ENCODE peak calls at places on chromosomes 12 and 14, in ten cellular contexts. G is CD4-positive, CD25-positive, alpha-beta regulatory T cell; E is PC-3; Q is naive thymus-derived CD4-positive, alpha-beta T cell; H is cardiac muscle cell; S is A549; T is mesendoderm; J is neural progenitor cell; Y is sigmoid colon; L is lower lobe of right lung. K is an unnamed sample. For H3K4me1, the result is how much of the 10 kb centered on the place peaks cover.

GRCh38 chr14:23494223-23494622 is 24.7 kb downstream of the NGDN start:
- DNase-seq in G (no peak), E (no peak), Q (no peak), H (peak), S (no peak), T (peak), J (peak), Y (no peak), L (no peak), K (no peak)

GRCh38 chr12:51368640-51369517 is 22.3 kb downstream of the GALNT6 start:
- DNase-seq in G (peak), E (no peak), Q (peak), H (no peak), S (no peak), T (no peak), J (peak), Y (no peak), L (peak), K (peak)

GRCh38 chr12:122918827-122919226 is 22.9 kb upstream of the VPS37B start:
- DNase-seq in G (no peak), E (peak), Q (no peak), H (no peak), S (no peak), T (no peak), J (no peak), Y (no peak), L (no peak), K (no peak)

GRCh38 chr14:75539562-75540478 is 17.6 kb downstream of the BATF start:
- DNase-seq in G (no peak), E (no peak), Q (no peak), H (no peak), S (no peak), T (no peak), J (no peak), Y (no peak), L (no peak), K (peak)

GRCh38 chr12:80590085-80590484 is 117.3 kb upstream of the MYF6 start:
- DNase-seq in G (no peak), E (no peak), Q (no peak), H (no peak), S (no peak), T (no peak), J (no peak), Y (no peak), L (no peak), K (no peak)

GRCh38 chr12:4664111-4664510 is 15.2 kb downstream of the NDUFA9 start:
- DNase-seq in G (no peak), E (peak), Q (no peak), H (no peak), S (no peak), T (peak), J (no peak), Y (no peak), L (no peak), K (no peak)

GRCh38 chr14:94394594-94395305 is 6.3 kb upstream of the SERPINA1 start:
- DNase-seq in G (no peak), E (no peak), Q (no peak), H (no peak), S (no peak), T (no peak), J (no peak), Y (peak), L (peak), K (no peak)

GRCh38 chr14:84877061-84877460 is 652.9 kb upstream of the FLRT2 start:
- DNase-seq in G (no peak), E (no peak), Q (no peak), H (no peak), S (no peak), T (no peak), J (no peak), Y (no peak), L (no peak), K (no peak)

GRCh38 chr14:106686533-106686932 is 1160.2 kb downstream of the TMEM121 start:
- DNase-seq in G (no peak), E (no peak), Q (no peak), H (no peak), S (no peak), T (no peak), J (no peak), Y (no peak), L (no peak), K (no peak)

GRCh38 chr12:6689000-6689882 is at the start of gene ZNF384:
- DNase-seq in G (peak), E (peak), Q (peak), H (peak), S (peak), T (peak), J (peak), Y (peak), L (peak), K (peak)

GRCh38 chr12:98883231-98883630 is 238.1 kb downstream of the APAF1 start:
- DNase-seq in G (no peak), E (no peak), Q (no peak), H (no peak), S (no peak), T (no peak), J (no peak), Y (no peak), L (no peak), K (no peak)

GRCh38 chr12:91219511-91219910 is 36.9 kb upstream of the DCN start:
- DNase-seq in G (no peak), E (peak), Q (no peak), H (no peak), S (no peak), T (no peak), J (no peak), Y (no peak), L (no peak), K (no peak)

DNA sequence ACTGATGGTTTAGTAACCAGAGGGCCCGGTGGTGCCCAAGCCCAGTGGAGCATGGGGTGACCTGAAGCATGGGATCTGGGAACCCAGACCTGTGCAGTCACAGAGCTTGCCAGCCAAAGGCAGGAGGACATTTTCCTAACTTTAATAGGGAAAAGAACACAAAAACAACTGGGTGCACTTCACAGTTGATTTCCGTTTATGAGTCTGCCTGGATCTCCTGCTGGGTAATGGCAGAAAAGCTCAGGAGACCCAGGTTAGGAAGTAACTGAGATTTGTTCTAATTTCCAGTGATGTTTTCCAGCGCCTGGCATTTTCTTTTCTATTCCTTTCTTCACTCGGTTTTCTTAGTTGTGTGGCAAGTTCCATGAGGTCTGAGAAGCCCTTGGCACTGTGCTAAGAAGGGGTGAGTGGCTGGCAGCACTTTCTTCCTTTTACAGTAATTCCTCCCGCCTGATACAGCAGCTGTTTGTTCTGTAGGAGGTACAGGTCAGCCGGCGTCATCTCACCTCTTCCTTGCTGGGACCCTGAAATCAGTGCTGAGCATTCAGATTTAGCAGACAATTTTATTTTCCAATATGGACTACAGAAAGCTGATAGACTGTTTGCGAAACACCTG is 5.1 kb downstream of the CACNA1C start:
- DNase-seq in G (no peak), E (no peak), Q (no peak), H (no peak), S (no peak), T (no peak), J (no peak), Y (peak), L (no peak), K (no peak)
- H3K4me1 ChIP-seq in G (under half), E (under half), Q (under half), H (under half), S (under half), T (under half), J (under half), Y (half or more), L (under half), K (under half)

GRCh38 chr14:101780887-101781239 is 19.4 kb downstream of the PPP2R5C start:
- DNase-seq in G (no peak), E (no peak), Q (no peak), H (peak), S (no peak), T (peak), J (peak), Y (no peak), L (no peak), K (no peak)
- H3K27ac ChIP-seq in G (no peak), E (no peak), Q (no peak), H (no peak), S (no peak), T (no peak), J (no peak), Y (no peak), L (peak), K (peak)

GRCh38 chr12:643478-644292 is 19.6 kb downstream of the NINJ2 start:
- DNase-seq in G (peak), E (no peak), Q (peak), H (no peak), S (no peak), T (peak), J (no peak), Y (peak), L (peak), K (peak)

GRCh38 chr12:646303-647038 is 16.8 kb downstream of the NINJ2 start:
- DNase-seq in G (no peak), E (no peak), Q (no peak), H (no peak), S (no peak), T (no peak), J (no peak), Y (peak), L (no peak), K (no peak)

GRCh38 chr12:645563-646071 is 17.6 kb downstream of the NINJ2 start:
- DNase-seq in G (no peak), E (peak), Q (no peak), H (peak), S (no peak), T (peak), J (no peak), Y (peak), L (no peak), K (no peak)

GRCh38 chr12:644293-644639 is 19.0 kb downstream of the NINJ2 start:
- DNase-seq in G (no peak), E (no peak), Q (no peak), H (no peak), S (no peak), T (no peak), J (no peak), Y (peak), L (no peak), K (no peak)

GRCh38 chr12:644818-645552 is 18.3 kb downstream of the NINJ2 start:
- DNase-seq in G (no peak), E (no peak), Q (no peak), H (no peak), S (no peak), T (no peak), J (no peak), Y (no peak), L (no peak), K (no peak)
- H3K4me1 ChIP-seq in G (under half), E (under half), Q (under half), H (under half), S (under half), T (under half), J (under half), Y (under half), L (half or more), K (under half)

GRCh38 chr12:20434993-20435392 is 66.7 kb downstream of the PDE3A start:
- DNase-seq in G (no peak), E (no peak), Q (no peak), H (no peak), S (no peak), T (peak), J (no peak), Y (no peak), L (no peak), K (no peak)
- H3K27ac ChIP-seq in G (no peak), E (no peak), Q (no peak), H (no peak), S (no peak), T (no peak), J (no peak), Y (no peak), L (no peak), K (no peak)

DNA sequence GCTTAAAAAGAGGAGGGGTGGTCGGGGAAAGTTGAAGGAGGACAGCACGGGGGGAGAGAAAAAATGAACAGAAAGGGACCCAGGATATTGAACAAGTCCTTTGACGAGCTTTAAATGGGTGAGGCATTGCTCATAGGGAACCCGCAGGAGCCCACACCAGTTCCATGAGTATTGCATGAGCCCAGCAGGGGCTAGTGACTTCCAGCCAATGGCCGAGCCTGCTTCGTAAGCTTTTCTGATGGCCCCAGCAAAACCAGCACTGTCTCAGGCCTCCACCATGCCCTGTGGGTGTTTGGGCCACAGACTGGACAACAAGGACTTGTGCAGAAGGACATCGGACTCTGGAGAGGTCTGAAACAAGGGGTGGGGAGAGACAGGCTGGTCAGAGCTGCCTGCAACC is 109.5 kb downstream of the ZFP36L1 start:
- DNase-seq in G (no peak), E (peak), Q (no peak), H (no peak), S (no peak), T (no peak), J (no peak), Y (peak), L (no peak), K (no peak)
- H3K4me1 ChIP-seq in G (half or more), E (half or more), Q (half or more), H (under half), S (half or more), T (under half), J (under half), Y (under half), L (half or more), K (half or more)

DNA sequence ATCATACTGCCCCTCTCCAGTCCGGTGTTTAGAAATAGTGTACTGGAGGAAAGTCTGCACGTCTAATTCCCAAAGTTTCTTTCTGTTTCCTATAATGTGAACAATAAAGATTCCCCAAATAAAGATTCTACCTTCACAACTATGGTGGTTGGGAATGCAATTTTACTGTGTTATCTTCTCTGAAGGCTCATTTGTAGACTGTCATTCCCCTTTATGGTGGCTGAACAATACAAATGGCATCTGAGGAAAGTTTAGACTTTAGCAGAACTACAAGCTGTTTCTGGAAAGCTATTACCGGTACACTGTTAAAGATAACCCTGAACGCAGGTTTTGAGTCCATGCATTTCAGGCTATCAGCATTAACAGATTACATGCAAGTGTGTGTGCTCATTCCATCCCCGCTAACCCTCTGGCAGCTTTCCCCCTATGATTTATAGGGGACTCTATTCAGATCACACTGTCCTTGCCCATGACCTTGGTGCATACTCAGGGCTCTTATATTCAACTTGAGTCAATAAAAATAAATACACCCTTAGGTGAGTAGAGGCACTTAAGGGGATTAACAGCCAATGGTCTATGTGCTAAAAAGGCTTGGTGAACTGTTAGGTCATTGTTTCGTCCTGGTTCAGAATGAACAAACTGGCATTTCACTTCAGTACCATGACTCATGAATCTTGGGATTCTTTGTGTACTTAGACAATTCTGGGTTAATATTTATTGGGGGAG is 60.7 kb upstream of the PYGL start:
- DNase-seq in G (no peak), E (peak), Q (no peak), H (peak), S (peak), T (no peak), J (no peak), Y (no peak), L (no peak), K (no peak)
- H3K27ac ChIP-seq in G (no peak), E (peak), Q (no peak), H (peak), S (peak), T (no peak), J (no peak), Y (no peak), L (no peak), K (no peak)

DNA sequence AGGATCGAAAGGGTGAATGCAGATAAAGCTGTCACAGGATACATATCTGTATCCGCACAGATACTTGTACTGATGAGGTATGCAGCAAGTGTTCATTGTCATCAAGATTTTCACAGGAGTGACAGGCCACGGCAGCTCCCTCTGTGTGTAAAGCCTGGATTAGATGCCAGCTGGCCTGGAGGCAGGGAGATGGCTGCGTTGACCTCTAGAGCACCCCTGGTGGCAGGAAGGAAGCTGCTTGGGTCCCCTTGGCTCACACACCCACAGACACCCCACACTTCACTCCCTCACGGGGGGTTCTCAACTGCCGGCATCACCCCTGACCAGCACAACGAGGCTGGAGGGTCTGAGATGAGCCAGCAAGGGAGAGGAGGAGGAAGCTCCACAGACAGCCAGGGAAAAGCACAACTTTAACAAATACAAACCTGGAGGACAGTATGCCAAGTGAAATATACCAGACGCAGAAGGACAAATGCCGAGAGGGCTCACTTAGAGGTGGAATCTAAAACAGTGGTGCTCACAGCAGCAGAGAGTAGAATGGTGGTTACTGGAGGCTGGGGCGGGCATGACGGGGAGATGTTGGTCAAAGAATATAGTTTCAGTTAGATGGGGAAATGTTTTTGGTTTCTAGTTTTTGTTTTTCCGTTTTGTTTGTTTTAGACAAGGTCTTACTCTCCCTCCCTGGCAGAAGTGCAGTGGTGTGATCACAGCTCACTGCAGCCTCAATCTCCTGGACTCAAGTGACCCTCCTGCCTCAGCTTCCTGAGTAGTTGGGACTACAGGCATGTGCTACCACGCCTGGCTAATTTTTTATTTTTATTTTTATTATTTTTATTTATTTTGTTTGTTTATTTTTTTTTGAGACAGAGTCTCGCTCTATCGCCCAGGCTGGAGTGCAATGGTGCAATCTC is 45.7 kb downstream of the TEAD4 start:
- DNase-seq in G (no peak), E (no peak), Q (no peak), H (peak), S (peak), T (peak), J (no peak), Y (no peak), L (no peak), K (no peak)
- H3K4me1 ChIP-seq in G (under half), E (under half), Q (under half), H (under half), S (under half), T (under half), J (under half), Y (under half), L (under half), K (under half)

GRCh38 chr14:33207467-33208015 is 268.9 kb downstream of the NPAS3 start:
- DNase-seq in G (no peak), E (no peak), Q (no peak), H (no peak), S (no peak), T (no peak), J (no peak), Y (no peak), L (no peak), K (no peak)

GRCh38 chr14:33210304-33210703 is 271.6 kb downstream of the NPAS3 start:
- DNase-seq in G (no peak), E (peak), Q (no peak), H (peak), S (no peak), T (peak), J (peak), Y (no peak), L (no peak), K (no peak)
- H3K27ac ChIP-seq in G (no peak), E (no peak), Q (no peak), H (no peak), S (no peak), T (no peak), J (no peak), Y (no peak), L (no peak), K (no peak)

K was measured in CD4-positive, alpha-beta memory T cell.